ENCODE peak calls at places on chromosomes 1 and 21, in six cellular contexts. E is amygdala; I is immature natural killer cell; N is hypothalamus; T is stimulated activated CD8-positive, alpha-beta memory T cell treated with anti-CD3 and anti-CD28 coated beads, Interleukin-4, amount 100 ng/mL, for 48 hours; W is CD4-positive, alpha-beta T cell. K is an unnamed sample.

GRCh38 chr1:30267046-30267445 is 456.3 kb downstream of the MATN1 start:
- DNase-seq in E (no peak), I (no peak), N (no peak), T (no peak), W (no peak), K (no peak)

GRCh38 chr1:243938146-243938676 is 88.2 kb upstream of the AKT3 start:
- DNase-seq in E (no peak), I (no peak), N (no peak), T (no peak), W (no peak), K (no peak)

GRCh38 chr1:189646066-189646465 is 831.6 kb downstream of the BRINP3 start:
- DNase-seq in E (no peak), I (no peak), N (no peak), T (no peak), W (no peak), K (no peak)

GRCh38 chr21:37065561-37066177 is 7.2 kb downstream of the PIGP start:
- DNase-seq in E (no peak), I (no peak), N (no peak), T (no peak), W (no peak), K (no peak)

GRCh38 chr1:220325306-220325995 is 53.2 kb upstream of the RAB3GAP2 start:
- DNase-seq in E (no peak), I (no peak), N (no peak), T (no peak), W (no peak), K (no peak)

GRCh38 chr1:178283409-178283808 is 189.5 kb downstream of the RASAL2 start:
- DNase-seq in E (no peak), I (no peak), N (no peak), T (no peak), W (no peak), K (no peak)

GRCh38 chr1:175591083-175591743 is 152.2 kb downstream of the TNR start:
- DNase-seq in E (no peak), I (no peak), N (no peak), T (no peak), W (no peak), K (no peak)

GRCh38 chr1:6245086-6245868 is 1.3 kb downstream of the HES3 start:
- DNase-seq in E (peak), I (peak), N (peak), T (peak), W (peak), K (peak)

GRCh38 chr1:247338723-247339270 is 7.1 kb upstream of the ZNF496 start:
- DNase-seq in E (no peak), I (no peak), N (no peak), T (no peak), W (no peak), K (peak)

GRCh38 chr1:8477983-8478362 is 160.1 kb downstream of the SLC45A1 start:
- DNase-seq in E (no peak), I (no peak), N (no peak), T (no peak), W (no peak), K (no peak)

GRCh38 chr1:33358114-33358770 is 37.3 kb upstream of the A3GALT2 start:
- DNase-seq in E (no peak), I (no peak), N (no peak), T (no peak), W (no peak), K (no peak)

GRCh38 chr1:96361251-96361856 is 360.2 kb upstream of the PTBP2 start:
- DNase-seq in E (no peak), I (no peak), N (no peak), T (no peak), W (no peak), K (no peak)

GRCh38 chr1:21530368-21531016 is 21.3 kb downstream of the ALPL start:
- DNase-seq in E (no peak), I (no peak), N (no peak), T (no peak), W (no peak), K (no peak)

GRCh38 chr1:159922499-159923202 is 2.7 kb downstream of the TAGLN2 start:
- DNase-seq in E (no peak), I (no peak), N (no peak), T (no peak), W (no peak), K (peak)

GRCh38 chr21:42790520-42790919 is 88.8 kb downstream of the WDR4 start:
- DNase-seq in E (no peak), I (no peak), N (no peak), T (no peak), W (no peak), K (no peak)

GRCh38 chr1:29631361-29631760 is 395.0 kb downstream of the PTPRU start:
- DNase-seq in E (no peak), I (no peak), N (no peak), T (no peak), W (no peak), K (peak)

GRCh38 chr1:101268893-101269292 is 32.1 kb downstream of the S1PR1 start:
- DNase-seq in E (no peak), I (no peak), N (no peak), T (no peak), W (no peak), K (no peak)

GRCh38 chr1:224433671-224434446 is 738 bp downstream of the WDR26 start:
- DNase-seq in E (no peak), I (peak), N (peak), T (peak), W (peak), K (peak)

GRCh38 chr1:109640285-109640865 is 15.5 kb upstream of the GSTM4 start:
- DNase-seq in E (peak), I (peak), N (peak), T (peak), W (peak), K (peak)

GRCh38 chr1:197320991-197321531 is 53.0 kb downstream of the CRB1 start:
- DNase-seq in E (no peak), I (no peak), N (no peak), T (no peak), W (no peak), K (peak)

GRCh38 chr1:193077991-193078390 is 18.6 kb downstream of the RO60 start:
- DNase-seq in E (no peak), I (no peak), N (no peak), T (no peak), W (no peak), K (no peak)

GRCh38 chr21:42766756-42767560 is 112.4 kb downstream of the WDR4 start:
- DNase-seq in E (no peak), I (no peak), N (no peak), T (no peak), W (no peak), K (no peak)

GRCh38 chr21:46028547-46029200 is 47.1 kb downstream of the COL6A1 start:
- DNase-seq in E (no peak), I (no peak), N (no peak), T (no peak), W (no peak), K (peak)

GRCh38 chr1:209613351-209614150 is 30.0 kb downstream of the CAMK1G start:
- DNase-seq in E (no peak), I (no peak), N (no peak), T (no peak), W (no peak), K (no peak)

GRCh38 chr1:214551052-214551435 is 358 bp downstream of the PTPN14 start:
- DNase-seq in E (no peak), I (no peak), N (no peak), T (peak), W (no peak), K (no peak)

GRCh38 chr1:65792671-65793358 is at the start of gene PDE4B:
- DNase-seq in E (no peak), I (no peak), N (no peak), T (no peak), W (no peak), K (peak)

GRCh38 chr1:230868736-230869385 is 540 bp upstream of the C1orf198 start:
- DNase-seq in E (peak), I (peak), N (no peak), T (no peak), W (no peak), K (no peak)

GRCh38 chr1:184075040-184076029 is 23.8 kb downstream of the TSEN15 start:
- DNase-seq in E (no peak), I (peak), N (no peak), T (no peak), W (no peak), K (peak)

GRCh38 chr1:226046240-226046639 is 16.3 kb upstream of the H3-3A start:
- DNase-seq in E (no peak), I (no peak), N (no peak), T (no peak), W (no peak), K (no peak)

GRCh38 chr1:225597926-225598575 is 54.9 kb downstream of the ENAH start:
- DNase-seq in E (no peak), I (no peak), N (no peak), T (no peak), W (no peak), K (no peak)

GRCh38 chr1:34406377-34406776 is 229.7 kb downstream of the C1orf94 start:
- DNase-seq in E (no peak), I (no peak), N (no peak), T (no peak), W (no peak), K (no peak)

GRCh38 chr1:221824025-221824424 is 82.1 kb upstream of the DUSP10 start:
- DNase-seq in E (no peak), I (no peak), N (no peak), T (peak), W (no peak), K (no peak)

GRCh38 chr1:229186373-229187056 is 84.4 kb upstream of the RAB4A start:
- DNase-seq in E (no peak), I (peak), N (no peak), T (peak), W (no peak), K (no peak)

GRCh38 chr1:117493906-117494305 is 111.9 kb upstream of the TENT5C start:
- DNase-seq in E (no peak), I (no peak), N (no peak), T (no peak), W (no peak), K (no peak)

GRCh38 chr1:31326461-31326860 is 29.6 kb downstream of the ZCCHC17 start:
- DNase-seq in E (no peak), I (no peak), N (no peak), T (no peak), W (no peak), K (no peak)

GRCh38 chr1:209755926-209756607 is at the start of gene TRAF3IP3:
- DNase-seq in E (peak), I (peak), N (peak), T (peak), W (peak), K (no peak)

GRCh38 chr1:10803971-10804820 is 7.8 kb upstream of the CASZ1 start:
- DNase-seq in E (no peak), I (no peak), N (no peak), T (peak), W (no peak), K (no peak)

K was measured in AG08396.